ENCODE peak calls at places on chromosomes 3 and 15, in ten cellular contexts. W, Z, Y, P, I, F, T, C, K and S are unnamed samples.

GRCh38 chr3:157438371-157438735 is 1.7 kb downstream of the PTX3 start:
- DNase-seq in W (no peak), Z (peak), Y (peak), P (no peak), I (no peak), F (no peak), T (no peak), C (no peak), K (peak), S (no peak)

GRCh38 chr3:39193391-39193790 is 996 bp upstream of the XIRP1 start:
- DNase-seq in W (no peak), Z (no peak), Y (no peak), P (peak), I (no peak), F (no peak), T (no peak), C (no peak), K (peak), S (no peak)

GRCh38 chr3:63625161-63625560 is 27.3 kb upstream of the SNTN start:
- DNase-seq in W (no peak), Z (no peak), Y (no peak), P (peak), I (no peak), F (no peak), T (no peak), C (no peak), K (peak), S (no peak)

GRCh38 chr3:160023476-160023875 is 34.8 kb downstream of the IL12A start:
- DNase-seq in W (no peak), Z (no peak), Y (no peak), P (peak), I (no peak), F (no peak), T (no peak), C (no peak), K (peak), S (no peak)

GRCh38 chr3:189222927-189223706 is 51.3 kb downstream of the TPRG1 start:
- DNase-seq in W (no peak), Z (no peak), Y (no peak), P (no peak), I (no peak), F (no peak), T (no peak), C (no peak), K (no peak), S (no peak)

GRCh38 chr15:100759698-100760356 is 119.8 kb upstream of the ALDH1A3 start:
- DNase-seq in W (no peak), Z (no peak), Y (no peak), P (peak), I (no peak), F (no peak), T (no peak), C (no peak), K (peak), S (no peak)

GRCh38 chr3:94299741-94300140 is 236.9 kb downstream of the NSUN3 start:
- DNase-seq in W (no peak), Z (no peak), Y (no peak), P (no peak), I (no peak), F (no peak), T (no peak), C (no peak), K (no peak), S (no peak)

GRCh38 chr15:49900836-49901235 is 218.2 kb downstream of the ATP8B4 start:
- DNase-seq in W (no peak), Z (no peak), Y (no peak), P (no peak), I (no peak), F (no peak), T (no peak), C (no peak), K (no peak), S (no peak)

GRCh38 chr3:72919520-72919919 is 31.7 kb downstream of the GXYLT2 start:
- DNase-seq in W (no peak), Z (no peak), Y (no peak), P (no peak), I (no peak), F (no peak), T (no peak), C (no peak), K (no peak), S (no peak)

GRCh38 chr3:49839193-49839809 is 17.1 kb downstream of the TRAIP start:
- DNase-seq in W (peak), Z (peak), Y (peak), P (peak), I (peak), F (peak), T (peak), C (peak), K (peak), S (peak)

GRCh38 chr3:183822631-183823030 is 2.7 kb downstream of the MAP6D1 start:
- DNase-seq in W (no peak), Z (no peak), Y (peak), P (no peak), I (no peak), F (no peak), T (no peak), C (no peak), K (no peak), S (no peak)

GRCh38 chr3:11774296-11774877 is 72.3 kb downstream of the TAMM41 start:
- DNase-seq in W (no peak), Z (no peak), Y (peak), P (peak), I (peak), F (no peak), T (no peak), C (no peak), K (peak), S (no peak)

GRCh38 chr3:143236226-143236964 is 116.8 kb downstream of the CHST2 start:
- DNase-seq in W (no peak), Z (no peak), Y (no peak), P (no peak), I (peak), F (peak), T (no peak), C (no peak), K (no peak), S (no peak)

GRCh38 chr3:88668180-88668579 is 439.2 kb upstream of the EPHA3 start:
- DNase-seq in W (no peak), Z (no peak), Y (no peak), P (no peak), I (no peak), F (no peak), T (no peak), C (no peak), K (no peak), S (no peak)

GRCh38 chr3:194134231-194134756 is 1.7 kb upstream of the HES1 start:
- DNase-seq in W (no peak), Z (no peak), Y (peak), P (no peak), I (peak), F (peak), T (no peak), C (peak), K (no peak), S (no peak)

GRCh38 chr3:125374501-125374995 is 577 bp downstream of the ZNF148 start:
- DNase-seq in W (peak), Z (no peak), Y (peak), P (no peak), I (peak), F (peak), T (no peak), C (peak), K (peak), S (no peak)

GRCh38 chr15:23548071-23548470 is 17.4 kb upstream of the MKRN3 start:
- DNase-seq in W (no peak), Z (no peak), Y (no peak), P (no peak), I (no peak), F (no peak), T (no peak), C (no peak), K (no peak), S (no peak)

GRCh38 chr3:64008952-64009351 is 14.3 kb downstream of the PSMD6 start:
- DNase-seq in W (no peak), Z (no peak), Y (no peak), P (peak), I (no peak), F (no peak), T (no peak), C (no peak), K (peak), S (no peak)

GRCh38 chr3:106193876-106194275 is 325.1 kb upstream of the CBLB start:
- DNase-seq in W (no peak), Z (no peak), Y (no peak), P (no peak), I (no peak), F (no peak), T (no peak), C (no peak), K (no peak), S (no peak)

GRCh38 chr3:149541091-149541491 is 66.6 kb downstream of the TM4SF4 start:
- DNase-seq in W (no peak), Z (no peak), Y (no peak), P (peak), I (no peak), F (no peak), T (no peak), C (no peak), K (peak), S (no peak)

GRCh38 chr3:123750659-123751420 is 133.3 kb downstream of the MYLK start:
- DNase-seq in W (no peak), Z (no peak), Y (no peak), P (peak), I (no peak), F (no peak), T (peak), C (no peak), K (peak), S (peak)

GRCh38 chr3:196620228-196620627 is 19.3 kb upstream of the NRROS start:
- DNase-seq in W (no peak), Z (no peak), Y (no peak), P (peak), I (peak), F (peak), T (no peak), C (no peak), K (peak), S (no peak)

GRCh38 chr3:123152656-123153055 is 49.1 kb upstream of the SEC22A start:
- DNase-seq in W (no peak), Z (no peak), Y (peak), P (no peak), I (no peak), F (no peak), T (no peak), C (no peak), K (no peak), S (no peak)

GRCh38 chr3:63863150-63864007 is at the start of the genes ATXN7 and THOC7:
- DNase-seq in W (peak), Z (no peak), Y (peak), P (peak), I (peak), F (peak), T (no peak), C (peak), K (peak), S (no peak)